ENCODE peak calls at places on chromosomes 2 and 18, in nine cellular contexts. B is A549; Z is right lobe of liver; T is neural progenitor cell; C is adrenal gland; R is mammary epithelial cell; H is mucosa of descending colon; L is CD8-positive, alpha-beta T cell; W is Peyer's patch. N is an unnamed sample.
A peak's percentile ranks its signal among the peaks of the same experiment; 100 is the strongest.

GRCh38 chr2:205700331-205701132 is 18.2 kb downstream of the NRP2 start:
- DNase-seq in Z (no peak), W (peak; percentile 45), B (peak; percentile 41), L (no peak), T (peak; percentile 42), H (no peak), C (peak; percentile 90), R (peak; percentile 48), N (no peak)

GRCh38 chr2:121777699-121778058 is 22.2 kb downstream of the TSN start:
- DNase-seq in W (no peak), H (no peak), B (no peak), R (peak; percentile 67), T (no peak), L (no peak), Z (no peak), C (no peak), N (no peak)

GRCh38 chr2:145599761-145600160 is 1079.8 kb upstream of the ZEB2 start:
- DNase-seq in B (no peak), H (no peak), W (no peak), T (no peak), Z (no peak), L (no peak), R (no peak), C (no peak), N (no peak)

GRCh38 chr2:109070290-109070689 is 58.7 kb upstream of the SH3RF3 start:
- DNase-seq in L (no peak), W (no peak), C (no peak), T (no peak), Z (no peak), R (no peak), B (no peak), H (no peak), N (no peak)

GRCh38 chr18:36448384-36449290 is 151.1 kb downstream of the FHOD3 start:
- DNase-seq in C (no peak), W (no peak), L (no peak), T (peak; percentile 78), H (no peak), R (no peak), Z (no peak), B (no peak), N (no peak)

GRCh38 chr2:143942486-143942885 is 577.4 kb downstream of the ZEB2 start:
- DNase-seq in H (no peak), R (no peak), T (no peak), L (no peak), B (no peak), C (no peak), W (no peak), Z (no peak), N (no peak)

GRCh38 chr18:34837769-34838194 is 127.7 kb downstream of the DTNA start:
- DNase-seq in Z (no peak), H (no peak), B (no peak), L (no peak), C (peak; percentile 2), W (no peak), T (no peak), R (no peak), N (no peak)

GRCh38 chr2:226095058-226095457 is 695.5 kb downstream of the NYAP2 start:
- DNase-seq in H (no peak), C (no peak), Z (no peak), W (no peak), B (no peak), R (no peak), T (no peak), L (no peak), N (no peak)

GRCh38 chr2:42872736-42873135 is 80.4 kb upstream of the HAAO start:
- DNase-seq in Z (no peak), H (no peak), T (no peak), R (no peak), W (no peak), B (no peak), C (no peak), L (no peak), N (no peak)

GRCh38 chr2:45935791-45936622 is 284.5 kb downstream of the PRKCE start:
- DNase-seq in B (peak; percentile 95), R (peak; percentile 97), T (peak; percentile 90), H (peak; percentile 88), C (peak; percentile 100), Z (peak; percentile 86), L (no peak), W (peak; percentile 65), N (peak; percentile 89)

GRCh38 chr18:32548688-32549087 is 78.0 kb upstream of the GAREM1 start:
- DNase-seq in H (no peak), T (peak; percentile 93), W (no peak), Z (no peak), C (no peak), B (no peak), R (no peak), L (no peak), N (no peak)

GRCh38 chr18:46386788-46387187 is 270.2 kb downstream of the LOXHD1 start:
- DNase-seq in H (no peak), T (no peak), R (no peak), C (no peak), Z (no peak), B (no peak), W (no peak), L (no peak), N (peak; percentile 43)

GRCh38 chr18:74526478-74526877 is 7.8 kb upstream of the CNDP1 start:
- DNase-seq in H (no peak), T (no peak), W (no peak), Z (no peak), R (no peak), L (no peak), B (no peak), C (no peak), N (no peak)

GRCh38 chr18:13406770-13407169 is 188.2 kb downstream of the LDLRAD4 start:
- DNase-seq in B (no peak), T (no peak), L (no peak), C (no peak), R (no peak), Z (no peak), W (no peak), H (no peak), N (no peak)

GRCh38 chr2:9799729-9800632 is 43.3 kb upstream of the TAF1B start:
- DNase-seq in R (peak; percentile 81), L (peak; percentile 77), T (peak; percentile 90), W (peak; percentile 77), B (peak; percentile 93), H (peak; percentile 90), Z (peak; percentile 85), C (peak; percentile 86), N (peak; percentile 91)

GRCh38 chr2:9830685-9831410 is 12.4 kb upstream of the TAF1B start:
- DNase-seq in R (peak; percentile 37), Z (no peak), H (no peak), T (no peak), L (no peak), W (no peak), B (no peak), C (no peak), N (no peak)

GRCh38 chr2:84383271-84383670 is 75.8 kb downstream of the SUCLG1 start:
- DNase-seq in B (no peak), Z (no peak), L (no peak), R (no peak), T (no peak), C (no peak), H (no peak), W (no peak), N (no peak)

GRCh38 chr2:216142540-216142939 is 33.4 kb downstream of the XRCC5 start:
- DNase-seq in C (no peak), Z (no peak), L (no peak), H (no peak), R (peak; percentile 4), B (no peak), T (no peak), W (no peak), N (no peak)

GRCh38 chr2:101356486-101356885 is 30.8 kb downstream of the CREG2 start:
- DNase-seq in B (no peak), L (no peak), R (peak; percentile 75), H (no peak), W (no peak), T (no peak), Z (no peak), C (no peak), N (no peak)

GRCh38 chr2:190181066-190181681 is 118.6 kb upstream of the MSTN start:
- DNase-seq in W (no peak), T (no peak), L (no peak), Z (no peak), H (no peak), C (no peak), R (no peak), B (peak; percentile 6), N (no peak)
- H3K4me1 ChIP-seq in W (no peaks in the 10 kb centered on the region), T (peaks cover 6% of the 10 kb centered on the region), L (peaks cover 12% of the 10 kb centered on the region), Z (no peaks in the 10 kb centered on the region), H (peaks cover 6% of the 10 kb centered on the region), C (peaks cover 17% of the 10 kb centered on the region), R (peaks cover 7% of the 10 kb centered on the region), B (peaks cover 4% of the 10 kb centered on the region), N (peaks cover 38% of the 10 kb centered on the region)

GRCh38 chr2:219571311-219572236 is at the start of gene OBSL1:
- DNase-seq in W (no peak), T (peak; percentile 91), C (peak; percentile 96), L (no peak), B (peak; percentile 52), R (peak; percentile 65), H (peak; percentile 54), Z (no peak), N (peak; percentile 80)
- TF ChIP-seq CTCF in W (no peak), T (no peak), C (no peak), L (no peak), B (no peak), R (no peak), H (no peak), Z (no peak), N (no peak)

DNA sequence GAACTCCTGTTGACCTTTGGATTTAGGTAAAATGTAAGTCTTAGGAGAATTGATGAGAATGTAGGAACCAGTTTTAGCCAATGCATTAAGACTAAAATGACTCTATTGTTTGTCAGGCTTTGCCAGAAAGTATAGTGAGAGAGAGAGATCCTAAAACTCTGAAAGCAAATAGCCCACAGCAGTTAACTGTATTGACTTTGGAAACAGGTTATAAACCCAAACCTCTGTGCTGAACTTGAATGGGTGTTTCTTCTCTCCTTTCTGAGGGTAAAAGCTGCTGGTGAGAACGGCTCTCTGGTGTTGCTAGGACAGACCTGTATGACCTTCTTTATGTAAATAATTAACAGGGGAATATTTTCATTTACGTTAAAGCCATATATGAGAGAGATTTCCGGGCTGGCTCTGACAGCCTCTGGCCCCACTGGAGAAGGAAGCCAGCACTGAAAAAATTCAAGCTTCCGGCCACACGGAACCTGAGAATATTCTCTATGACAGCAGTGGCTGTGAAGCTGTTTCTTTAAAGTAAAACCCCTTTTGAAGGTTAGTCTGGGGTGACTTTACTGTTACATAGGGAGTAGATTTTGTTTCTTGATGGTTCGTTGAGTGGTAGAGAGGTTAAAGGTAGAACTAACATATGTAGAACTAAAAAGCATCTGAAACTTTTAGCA is 123.7 kb downstream of the SPTBN1 start:
- DNase-seq in R (no peak), C (no peak), T (no peak), W (peak; percentile 75), L (no peak), H (no peak), B (peak; percentile 46), Z (no peak), N (no peak)
- H3K4me3 ChIP-seq in R (no peak overlapping the region), C (no peak overlapping the region), T (no peak overlapping the region), W (peak overlapping the region; percentile 28), L (peak overlapping the region; percentile 23), H (no peak overlapping the region), B (peak overlapping the region; percentile 3), Z (no peak overlapping the region), N (no peak overlapping the region)

DNA sequence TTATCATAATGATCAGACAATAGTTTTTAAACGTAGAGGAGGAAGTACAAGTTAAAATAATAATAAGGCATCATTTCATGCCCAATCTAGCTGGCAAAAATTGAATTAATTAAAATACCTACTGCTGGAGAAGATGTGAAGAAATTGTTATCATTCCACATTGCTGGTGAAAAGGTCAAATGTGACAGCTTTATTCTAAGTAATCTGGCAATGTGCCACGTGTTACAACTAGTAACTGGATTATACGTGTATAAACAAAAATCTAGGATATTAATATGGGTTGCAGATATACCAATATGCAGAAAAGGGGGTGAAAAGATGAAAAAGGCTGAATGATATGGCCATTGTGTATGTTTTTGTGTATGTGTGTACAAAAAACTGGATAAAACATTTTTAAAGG is 32.4 kb downstream of the SMAD2 start:
- DNase-seq in R (no peak), Z (no peak), H (no peak), L (no peak), C (no peak), B (no peak), W (no peak), T (no peak), N (no peak)
- H3K4me1 ChIP-seq in R (peaks cover 14% of the 10 kb centered on the region), Z (no peaks in the 10 kb centered on the region), H (peaks cover 7% of the 10 kb centered on the region), L (peaks cover 29% of the 10 kb centered on the region), C (no peaks in the 10 kb centered on the region), B (peaks cover 94% of the 10 kb centered on the region), W (no peaks in the 10 kb centered on the region), T (peaks cover 62% of the 10 kb centered on the region), N (peaks cover 62% of the 10 kb centered on the region)

N was measured in heart right ventricle.